ENCODE peak calls at places on chromosomes 7 and 10, in six cellular contexts. P is K562, N is H1, J is GM12878, V is HCT116, G is HepG2. R is an unnamed sample.
A peak's percentile ranks its signal among the peaks of the same experiment; 100 is the strongest.

GRCh38 chr7:137636376-137636775 is 210.4 kb downstream of the DGKI start:
- DNase-seq in G (no peak), J (no peak), V (no peak), N (no peak), P (no peak), R (no peak)

GRCh38 chr7:7641129-7641663 is 644 bp downstream of the UMAD1 start:
- DNase-seq in V (peak; percentile 15), J (no peak), N (no peak), P (no peak), G (peak; percentile 20), R (peak; percentile 46)

GRCh38 chr7:53002389-53002788 is 33.0 kb upstream of the POM121L12 start:
- DNase-seq in J (no peak), G (no peak), N (no peak), P (no peak), V (no peak), R (no peak)

GRCh38 chr7:157667261-157667660 is 330.5 kb downstream of the DNAJB6 start:
- DNase-seq in G (no peak), P (no peak), J (no peak), N (no peak), V (no peak), R (no peak)

GRCh38 chr10:52011113-52011512 is 303.0 kb upstream of the DKK1 start:
- DNase-seq in V (no peak), J (no peak), P (no peak), G (no peak), N (no peak), R (no peak)

GRCh38 chr7:7821517-7821916 is 103.1 kb upstream of the RPA3 start:
- DNase-seq in N (no peak), V (no peak), P (no peak), G (no peak), J (no peak), R (no peak)

GRCh38 chr7:150382844-150383225 is 3.7 kb downstream of the ZNF775 start:
- DNase-seq in V (no peak), G (no peak), J (no peak), P (no peak), N (no peak), R (no peak)

GRCh38 chr7:12716722-12717121 is 29.3 kb downstream of the ARL4A start:
- DNase-seq in P (no peak), G (no peak), J (no peak), N (no peak), V (no peak), R (no peak)

GRCh38 chr7:78770422-78771410 is 682.8 kb downstream of the MAGI2 start:
- DNase-seq in J (no peak), G (no peak), P (no peak), V (no peak), N (peak; percentile 66), R (peak; percentile 47)

GRCh38 chr7:44063894-44064651 is 1.3 kb downstream of the PGAM2 start:
- DNase-seq in P (no peak), V (no peak), N (peak; percentile 69), G (no peak), J (no peak), R (peak; percentile 45)

GRCh38 chr7:77293046-77293445 is 93.4 kb upstream of the FGL2 start:
- DNase-seq in G (no peak), V (no peak), J (no peak), N (no peak), P (no peak), R (no peak)

GRCh38 chr7:147804032-147804431 is 786.5 kb upstream of the C7orf33 start:
- DNase-seq in N (no peak), P (no peak), J (no peak), G (no peak), V (no peak), R (peak; percentile 55)

GRCh38 chr7:2063562-2064360 is 169.0 kb downstream of the MAD1L1 start:
- DNase-seq in P (no peak), J (no peak), V (no peak), N (no peak), G (no peak), R (peak; percentile 75)

GRCh38 chr10:24483701-24484100 is 240.0 kb downstream of the ARHGAP21 start:
- DNase-seq in P (no peak), G (no peak), N (no peak), V (peak; percentile 74), J (no peak), R (no peak)

GRCh38 chr10:59588791-59589190 is 120.9 kb downstream of the SLC16A9 start:
- DNase-seq in J (no peak), N (no peak), P (no peak), V (no peak), G (no peak), R (no peak)

GRCh38 chr7:127794551-127794950 is 142.6 kb downstream of the SND1 start:
- DNase-seq in N (no peak), V (no peak), J (no peak), G (no peak), P (no peak), R (no peak)

GRCh38 chr7:127791790-127792189 is 139.8 kb downstream of the SND1 start:
- DNase-seq in P (no peak), J (no peak), G (no peak), N (no peak), V (no peak), R (no peak)

GRCh38 chr7:127793582-127793981 is 141.6 kb downstream of the SND1 start:
- DNase-seq in N (no peak), J (no peak), G (no peak), P (no peak), V (no peak), R (no peak)

GRCh38 chr7:127794135-127794534 is 142.1 kb downstream of the SND1 start:
- DNase-seq in V (no peak), J (no peak), P (no peak), N (no peak), G (no peak), R (no peak)

DNA sequence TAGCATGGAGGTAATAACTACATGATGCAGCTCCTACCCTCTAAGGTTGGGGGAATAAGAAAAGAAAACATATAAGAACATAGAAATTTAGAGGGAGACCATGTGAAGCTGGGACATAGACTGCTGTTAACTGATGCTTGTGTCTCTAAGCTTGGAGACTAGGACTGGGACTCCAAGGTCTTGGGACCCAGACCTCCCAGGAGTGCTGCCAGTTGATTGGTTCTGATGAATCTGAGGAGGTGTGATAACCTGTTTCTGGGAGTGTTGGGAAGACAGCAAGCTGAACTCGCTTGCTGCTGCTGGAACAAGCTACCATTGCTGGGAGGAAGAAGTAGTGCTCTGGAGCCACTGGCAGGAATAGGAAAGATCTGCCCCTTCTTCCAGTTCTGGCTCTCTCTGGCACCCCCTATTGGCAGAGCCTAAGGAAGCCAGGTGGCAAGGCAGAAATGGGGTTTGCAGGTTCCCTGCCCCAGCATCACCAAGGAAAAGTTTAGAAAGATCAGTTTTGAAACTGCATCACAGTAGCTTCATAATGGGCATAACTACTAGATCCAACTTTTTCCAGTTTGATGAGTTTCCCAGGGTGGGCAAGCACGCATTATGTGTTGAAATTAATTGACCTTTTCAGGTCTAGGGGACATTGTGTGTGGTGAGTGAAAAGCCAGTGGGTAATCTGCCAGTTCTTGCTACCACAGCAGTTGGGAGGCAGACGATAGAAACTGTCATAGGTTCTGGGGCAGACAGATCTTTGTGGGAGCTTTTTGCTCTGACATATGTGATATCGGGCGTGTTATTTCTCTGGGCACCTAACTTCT is 140.7 kb downstream of the SND1 start:
- DNase-seq in P (peak; percentile 64), N (peak; percentile 89), G (peak; percentile 23), V (no peak), J (no peak), R (no peak)
- TF ChIP-seq CTCF in P (peak; percentile 96), N (peak; percentile 99), G (peak; percentile 55), V (peak; percentile 46), J (peak; percentile 49), R (peak; percentile 63)

GRCh38 chr7:90772410-90772809 is 176.3 kb downstream of the CDK14 start:
- DNase-seq in N (no peak), P (no peak), J (no peak), G (no peak), V (no peak), R (no peak)

GRCh38 chr7:90775383-90775965 is 179.4 kb downstream of the CDK14 start:
- DNase-seq in G (no peak), V (no peak), N (no peak), J (no peak), P (no peak), R (no peak)

GRCh38 chr7:90777075-90777864 is 181.1 kb downstream of the CDK14 start:
- DNase-seq in N (no peak), P (no peak), J (peak; percentile 51), G (no peak), V (no peak), R (no peak)

GRCh38 chr7:90771281-90771680 is 175.2 kb downstream of the CDK14 start:
- DNase-seq in V (no peak), P (no peak), G (no peak), J (no peak), N (no peak), R (no peak)

DNA sequence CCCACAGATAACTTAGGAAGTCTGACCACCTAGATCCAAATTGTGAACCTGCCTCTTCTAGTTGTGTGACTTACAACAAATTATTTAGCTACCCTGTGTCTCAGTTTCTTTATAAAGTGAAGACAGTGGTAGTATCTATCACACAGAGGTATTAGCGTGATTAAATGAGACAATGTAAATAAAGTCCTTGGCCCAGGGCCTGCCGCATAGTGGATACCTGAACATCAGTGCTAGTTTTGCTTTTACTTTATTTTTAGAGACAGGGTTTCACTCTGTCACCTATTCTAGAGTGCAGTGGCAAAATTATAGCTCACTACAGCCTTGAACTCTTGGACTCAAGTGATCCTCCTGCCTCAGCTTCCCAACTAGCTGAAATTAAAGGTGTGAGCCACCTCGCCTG is 177.1 kb downstream of the CDK14 start:
- DNase-seq in P (no peak), J (no peak), G (no peak), N (no peak), V (no peak), R (no peak)
- H3K4me1 ChIP-seq in P (no peaks in the 10 kb centered on the region), J (peaks cover 39% of the 10 kb centered on the region), G (peaks cover 33% of the 10 kb centered on the region), N (no peaks in the 10 kb centered on the region), V (no peaks in the 10 kb centered on the region), R (peaks cover 3% of the 10 kb centered on the region)

GRCh38 chr7:69363131-69363530 is 235.1 kb upstream of the AUTS2 start:
- DNase-seq in J (no peak), N (no peak), G (no peak), P (no peak), V (no peak), R (no peak)
- TF ChIP-seq YY1 in J (no peak), N (no peak), G (no peak), P (no peak), V (no peak), R (no peak)

GRCh38 chr7:20268832-20269231 is 51.6 kb upstream of the MACC1 start:
- DNase-seq in J (no peak), N (no peak), G (no peak), P (no peak), V (no peak), R (no peak)

GRCh38 chr7:20270371-20270770 is 53.2 kb upstream of the MACC1 start:
- DNase-seq in J (no peak), V (no peak), G (no peak), P (no peak), N (no peak), R (no peak)

GRCh38 chr7:20264623-20265022 is 47.4 kb upstream of the MACC1 start:
- DNase-seq in N (no peak), V (no peak), P (no peak), G (no peak), J (no peak), R (no peak)

GRCh38 chr7:20269726-20270125 is 52.5 kb upstream of the MACC1 start:
- DNase-seq in N (no peak), G (no peak), P (no peak), V (no peak), J (no peak), R (no peak)

DNA sequence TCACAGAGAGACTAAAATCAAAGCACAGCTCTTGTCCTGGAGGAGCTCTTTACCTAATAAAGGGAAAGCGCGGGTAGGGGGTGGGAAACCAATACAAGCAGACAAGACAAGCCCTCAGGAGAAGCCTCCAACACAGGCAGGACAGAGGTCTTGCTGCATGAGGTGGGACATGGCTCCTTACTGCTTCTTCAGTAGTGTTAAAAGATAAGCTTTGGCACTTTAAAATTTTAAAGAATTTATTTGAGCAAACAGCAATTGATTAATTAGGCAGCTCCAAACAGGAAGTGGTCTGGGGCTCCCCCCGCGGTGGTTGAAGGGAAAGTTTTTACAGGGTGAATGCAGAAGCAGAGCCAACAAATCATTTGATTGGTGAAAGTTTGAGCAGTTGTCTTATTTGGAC is 50.3 kb upstream of the MACC1 start:
- DNase-seq in P (no peak), V (no peak), J (no peak), N (peak; percentile 57), G (no peak), R (no peak)
- TF ChIP-seq CTCF in P (no peak), V (no peak), J (no peak), N (peak; percentile 14), G (no peak), R (no peak)

R was measured in SK-N-SH.